ENCODE peak calls at places on chromosomes 7 and 10, in nine cellular contexts. One of them, this sample, is unnamed.

GRCh38 chr7:24609570-24609969 is 36.3 kb downstream of the PALS2 start:
- DNase-seq in transverse colon: no peak
- DNase-seq in Peyer's patch: no peak
- DNase-seq in prostate gland: no peak
- DNase-seq in endothelial cell of umbilical vein: no peak
- DNase-seq in uterus: no peak
- DNase-seq in body of pancreas: no peak
- DNase-seq in K562: no peak
- DNase-seq in IMR-90: no peak
- DNase-seq in this sample: no peak

GRCh38 chr7:38169862-38170261 is 8.2 kb upstream of the STARD3NL start:
- DNase-seq in uterus: no peak
- DNase-seq in IMR-90: peak
- DNase-seq in K562: peak
- DNase-seq in body of pancreas: no peak
- DNase-seq in prostate gland: peak
- DNase-seq in Peyer's patch: no peak
- DNase-seq in endothelial cell of umbilical vein: peak
- DNase-seq in transverse colon: no peak
- DNase-seq in this sample: peak

GRCh38 chr7:101563933-101564777 is 64.9 kb downstream of the MYL10 start:
- DNase-seq in K562: no peak
- DNase-seq in IMR-90: no peak
- DNase-seq in Peyer's patch: no peak
- DNase-seq in body of pancreas: no peak
- DNase-seq in transverse colon: peak
- DNase-seq in endothelial cell of umbilical vein: no peak
- DNase-seq in uterus: no peak
- DNase-seq in prostate gland: no peak
- DNase-seq in this sample: no peak

GRCh38 chr7:42175834-42176745 is 60.9 kb downstream of the GLI3 start:
- DNase-seq in uterus: no peak
- DNase-seq in transverse colon: no peak
- DNase-seq in IMR-90: no peak
- DNase-seq in K562: no peak
- DNase-seq in Peyer's patch: no peak
- DNase-seq in endothelial cell of umbilical vein: no peak
- DNase-seq in prostate gland: peak
- DNase-seq in body of pancreas: no peak
- DNase-seq in this sample: no peak

GRCh38 chr10:71598673-71599072 is 120.9 kb downstream of the C10orf105 start:
- DNase-seq in IMR-90: no peak
- DNase-seq in body of pancreas: peak
- DNase-seq in prostate gland: peak
- DNase-seq in uterus: peak
- DNase-seq in transverse colon: peak
- DNase-seq in endothelial cell of umbilical vein: no peak
- DNase-seq in Peyer's patch: no peak
- DNase-seq in K562: no peak
- DNase-seq in this sample: no peak

GRCh38 chr7:69067397-69067796 is 530.9 kb upstream of the AUTS2 start:
- DNase-seq in Peyer's patch: no peak
- DNase-seq in uterus: no peak
- DNase-seq in K562: peak
- DNase-seq in IMR-90: no peak
- DNase-seq in endothelial cell of umbilical vein: no peak
- DNase-seq in prostate gland: peak
- DNase-seq in body of pancreas: peak
- DNase-seq in transverse colon: no peak
- DNase-seq in this sample: no peak

GRCh38 chr10:25130911-25131310 is 43.9 kb upstream of the GPR158 start:
- DNase-seq in uterus: no peak
- DNase-seq in endothelial cell of umbilical vein: no peak
- DNase-seq in transverse colon: no peak
- DNase-seq in K562: no peak
- DNase-seq in IMR-90: peak
- DNase-seq in prostate gland: no peak
- DNase-seq in Peyer's patch: no peak
- DNase-seq in body of pancreas: no peak
- DNase-seq in this sample: peak

GRCh38 chr7:84642611-84643010 is 448.0 kb upstream of the SEMA3A start:
- DNase-seq in Peyer's patch: no peak
- DNase-seq in IMR-90: no peak
- DNase-seq in prostate gland: no peak
- DNase-seq in K562: no peak
- DNase-seq in uterus: no peak
- DNase-seq in endothelial cell of umbilical vein: no peak
- DNase-seq in body of pancreas: no peak
- DNase-seq in transverse colon: no peak
- DNase-seq in this sample: no peak

GRCh38 chr7:148932-149855 is 43.2 kb upstream of the FAM20C start:
- DNase-seq in transverse colon: peak
- DNase-seq in Peyer's patch: peak
- DNase-seq in endothelial cell of umbilical vein: peak
- DNase-seq in IMR-90: peak
- DNase-seq in uterus: peak
- DNase-seq in prostate gland: peak
- DNase-seq in K562: peak
- DNase-seq in body of pancreas: peak
- DNase-seq in this sample: peak

GRCh38 chr7:150811-151221 is 41.6 kb upstream of the FAM20C start:
- DNase-seq in endothelial cell of umbilical vein: no peak
- DNase-seq in body of pancreas: no peak
- DNase-seq in prostate gland: no peak
- DNase-seq in transverse colon: no peak
- DNase-seq in IMR-90: no peak
- DNase-seq in Peyer's patch: peak
- DNase-seq in uterus: peak
- DNase-seq in K562: no peak
- DNase-seq in this sample: no peak

GRCh38 chr7:148543-148931 is 43.8 kb upstream of the FAM20C start:
- DNase-seq in prostate gland: no peak
- DNase-seq in Peyer's patch: no peak
- DNase-seq in uterus: no peak
- DNase-seq in endothelial cell of umbilical vein: no peak
- DNase-seq in K562: no peak
- DNase-seq in transverse colon: no peak
- DNase-seq in IMR-90: no peak
- DNase-seq in body of pancreas: no peak
- DNase-seq in this sample: no peak

GRCh38 chr7:152647-153046 is 39.7 kb upstream of the FAM20C start:
- DNase-seq in Peyer's patch: peak
- DNase-seq in body of pancreas: no peak
- DNase-seq in endothelial cell of umbilical vein: no peak
- DNase-seq in IMR-90: no peak
- DNase-seq in uterus: no peak
- DNase-seq in transverse colon: no peak
- DNase-seq in K562: no peak
- DNase-seq in prostate gland: no peak
- DNase-seq in this sample: no peak

DNA sequence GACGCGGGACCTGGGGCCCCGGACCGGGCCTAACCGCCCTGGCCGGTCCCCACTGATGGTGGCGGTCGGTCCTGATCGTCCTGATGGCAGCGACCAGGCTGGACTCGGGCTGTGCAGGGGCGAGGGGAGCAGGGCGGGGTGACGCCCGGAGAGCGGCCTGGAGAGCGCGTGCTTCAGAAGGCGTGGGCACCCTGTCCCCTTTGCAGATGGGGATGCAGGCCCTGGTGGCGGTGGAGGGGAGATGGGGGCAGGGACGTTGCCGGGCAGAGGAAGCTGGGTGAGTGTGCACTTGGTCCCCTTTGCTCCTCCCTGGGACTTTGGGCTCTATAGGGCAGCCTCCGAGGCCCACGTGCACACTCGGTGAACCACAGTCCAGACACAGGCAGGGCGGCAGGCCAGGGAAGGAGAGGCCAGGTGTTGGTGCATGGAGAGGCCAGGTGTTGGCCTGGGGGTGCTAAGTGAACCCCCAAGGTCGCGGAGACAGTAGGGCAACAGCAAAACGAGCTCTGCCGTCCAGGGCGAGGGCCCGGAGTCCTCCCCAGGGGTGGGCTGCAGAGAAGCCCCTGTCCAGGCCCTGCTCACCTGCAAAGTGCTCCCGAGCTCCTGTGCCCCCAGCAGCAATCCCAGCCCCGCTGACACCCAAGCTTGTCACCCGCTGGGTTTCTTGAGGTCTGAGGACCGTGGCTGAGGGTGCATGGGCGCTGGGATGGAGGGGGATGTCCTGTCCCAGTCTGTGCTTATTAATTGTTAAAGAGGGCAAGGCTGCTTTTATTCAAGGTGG is 42.3 kb upstream of the FAM20C start:
- DNase-seq in Peyer's patch: peak
- DNase-seq in K562: no peak
- DNase-seq in transverse colon: peak
- DNase-seq in endothelial cell of umbilical vein: no peak
- DNase-seq in uterus: no peak
- DNase-seq in body of pancreas: peak
- DNase-seq in prostate gland: peak
- DNase-seq in IMR-90: no peak
- DNase-seq in this sample: no peak
- TF ChIP-seq POLR2A in Peyer's patch: peak
- TF ChIP-seq POLR2A in K562: no peak
- TF ChIP-seq POLR2A in transverse colon: no peak
- TF ChIP-seq POLR2A in endothelial cell of umbilical vein: no peak
- TF ChIP-seq POLR2A in uterus: no peak
- TF ChIP-seq POLR2A in body of pancreas: no peak
- TF ChIP-seq POLR2A in prostate gland: no peak
- TF ChIP-seq POLR2A in IMR-90: no peak
- TF ChIP-seq POLR2A in this sample: no peak

DNA sequence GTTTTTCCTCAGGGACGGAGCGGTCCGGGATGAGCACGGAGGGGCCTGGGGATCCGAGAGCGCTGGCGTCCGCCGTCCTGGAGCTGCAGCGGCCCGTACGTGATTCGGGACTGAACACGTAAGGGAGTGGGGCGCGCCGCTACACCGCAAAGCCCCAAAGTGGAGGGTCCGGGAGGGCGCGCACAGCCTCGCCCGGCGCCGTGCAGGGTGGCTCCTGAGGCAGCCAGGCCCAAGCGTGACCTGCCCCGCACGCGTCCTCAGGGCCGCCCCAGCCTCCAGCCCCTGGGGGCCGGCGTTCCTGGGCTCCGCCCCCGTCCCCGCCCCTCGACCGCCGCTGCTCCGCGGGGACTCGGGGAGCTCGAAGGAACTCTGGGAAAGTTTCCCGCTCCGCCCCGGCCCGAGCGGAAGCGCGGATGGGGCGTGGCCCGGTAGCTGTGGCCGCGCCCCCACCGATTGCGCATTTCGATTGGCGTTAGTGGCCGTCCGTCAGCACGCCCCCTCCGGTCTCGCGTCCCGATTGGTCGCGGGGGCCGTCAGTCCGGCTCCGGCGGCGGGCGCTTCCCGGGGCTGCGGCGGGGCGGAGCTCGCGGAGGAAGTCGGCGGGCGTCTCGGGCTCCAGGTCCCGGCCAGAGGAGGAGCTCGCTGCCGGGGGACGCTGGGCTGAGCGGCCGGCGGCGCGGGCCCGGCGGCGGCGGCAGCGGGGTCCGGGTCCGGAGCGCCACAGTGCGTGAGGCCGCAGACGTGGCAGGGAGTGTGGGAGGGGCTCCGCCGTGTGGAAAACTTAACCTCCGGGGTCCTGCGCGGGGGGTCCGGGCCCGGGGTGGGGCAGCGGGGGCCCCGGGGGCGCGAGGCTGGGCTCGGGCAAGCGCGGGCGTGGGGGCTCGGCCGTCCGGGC is at the start of the genes ANKRD16 and FBH1:
- DNase-seq in body of pancreas: peak
- DNase-seq in prostate gland: peak
- DNase-seq in IMR-90: peak
- DNase-seq in K562: peak
- DNase-seq in transverse colon: peak
- DNase-seq in uterus: peak
- DNase-seq in Peyer's patch: peak
- DNase-seq in endothelial cell of umbilical vein: peak
- DNase-seq in this sample: peak
- TF ChIP-seq POLR2A in body of pancreas: peak
- TF ChIP-seq POLR2A in prostate gland: peak
- TF ChIP-seq POLR2A in IMR-90: peak
- TF ChIP-seq POLR2A in K562: peak
- TF ChIP-seq POLR2A in transverse colon: peak
- TF ChIP-seq POLR2A in uterus: peak
- TF ChIP-seq POLR2A in Peyer's patch: peak
- TF ChIP-seq POLR2A in endothelial cell of umbilical vein: peak
- TF ChIP-seq POLR2A in this sample: peak

DNA sequence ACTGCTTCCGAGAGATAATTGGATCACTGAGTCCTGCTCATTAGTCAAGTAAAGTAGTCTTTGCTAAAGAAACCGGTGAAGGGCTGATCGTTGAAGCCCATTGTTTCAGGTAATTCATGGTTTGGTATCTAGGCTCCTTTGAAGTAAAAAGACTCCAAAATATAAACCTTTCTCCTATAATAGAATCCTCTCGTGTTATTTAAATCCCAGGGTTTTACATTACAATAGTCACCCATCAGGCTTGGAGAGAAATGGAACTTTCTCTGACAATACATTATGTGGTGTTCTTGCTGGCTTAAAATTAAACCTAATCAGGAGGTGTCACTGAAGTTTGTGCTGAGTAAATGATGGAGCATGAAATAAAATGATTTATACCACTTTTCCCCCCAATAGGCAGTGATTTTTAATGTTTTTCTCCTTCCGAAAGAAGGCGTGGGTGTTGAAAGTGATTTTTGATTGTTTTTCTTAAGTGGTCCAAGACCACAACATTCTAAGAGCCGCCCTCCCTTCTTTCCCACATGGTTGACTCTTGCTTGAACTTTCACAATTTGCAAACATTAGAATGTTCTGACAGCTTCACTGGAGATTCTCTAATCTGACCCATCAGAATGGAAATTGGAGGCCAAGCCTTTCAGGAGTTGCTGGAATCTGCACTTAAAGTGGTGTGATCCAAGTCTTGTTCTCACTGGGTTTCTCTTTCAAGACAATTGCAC is 44.2 kb downstream of the LRMDA start:
- DNase-seq in K562: no peak
- DNase-seq in body of pancreas: no peak
- DNase-seq in endothelial cell of umbilical vein: no peak
- DNase-seq in transverse colon: no peak
- DNase-seq in IMR-90: no peak
- DNase-seq in uterus: no peak
- DNase-seq in Peyer's patch: no peak
- DNase-seq in prostate gland: no peak
- DNase-seq in this sample: no peak
- TF ChIP-seq POLR2A in K562: no peak
- TF ChIP-seq POLR2A in body of pancreas: no peak
- TF ChIP-seq POLR2A in endothelial cell of umbilical vein: no peak
- TF ChIP-seq POLR2A in transverse colon: no peak
- TF ChIP-seq POLR2A in IMR-90: no peak
- TF ChIP-seq POLR2A in uterus: no peak
- TF ChIP-seq POLR2A in Peyer's patch: no peak
- TF ChIP-seq POLR2A in prostate gland: no peak
- TF ChIP-seq POLR2A in this sample: no peak

DNA sequence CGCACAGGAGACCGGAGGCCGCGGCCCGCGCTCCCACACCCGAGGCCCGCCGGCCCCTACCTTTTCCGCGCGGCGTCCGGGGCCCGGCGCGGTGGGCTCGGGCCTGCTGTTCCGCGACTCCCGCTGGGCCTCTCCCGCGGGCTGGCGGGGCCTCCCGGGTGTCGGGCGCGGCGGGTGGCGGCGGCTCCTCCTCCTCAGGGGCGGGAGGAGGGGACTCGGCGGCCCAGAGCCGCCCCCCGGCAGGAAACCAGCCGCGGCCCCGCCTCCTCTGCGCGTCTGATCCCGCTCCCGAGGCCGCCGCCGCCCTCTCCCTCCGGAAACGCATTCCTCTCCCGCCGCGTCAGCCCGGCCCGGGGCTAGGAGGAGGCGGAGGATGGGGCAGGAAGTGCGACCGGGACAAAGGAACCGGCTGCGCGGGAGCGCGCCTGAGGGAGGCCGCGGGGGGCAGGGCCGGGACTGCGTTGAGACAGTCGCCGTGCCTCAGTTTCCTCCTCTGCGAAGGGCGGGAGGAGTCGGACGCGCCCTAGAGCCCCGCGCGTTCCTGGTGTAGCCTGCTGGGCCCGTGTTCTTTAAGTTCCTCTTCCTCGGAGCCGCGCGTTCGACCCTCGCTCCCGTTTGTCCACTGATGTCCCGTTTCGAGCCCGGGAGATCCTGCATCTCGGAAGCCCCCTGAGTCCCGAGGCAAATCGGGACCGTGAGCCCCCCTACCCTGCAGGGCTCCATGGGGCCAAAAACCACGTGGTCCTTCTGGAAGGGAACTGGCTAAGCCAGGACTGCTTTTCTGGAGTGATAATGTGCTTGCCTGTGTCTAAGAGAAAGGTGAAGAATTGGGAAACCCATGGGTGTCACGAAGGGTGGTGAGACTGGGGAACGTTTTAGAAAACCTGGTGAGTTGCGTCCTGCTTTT is at the start of gene ITGB1:
- DNase-seq in endothelial cell of umbilical vein: peak
- DNase-seq in prostate gland: peak
- DNase-seq in body of pancreas: peak
- DNase-seq in transverse colon: peak
- DNase-seq in IMR-90: peak
- DNase-seq in K562: peak
- DNase-seq in uterus: peak
- DNase-seq in Peyer's patch: peak
- DNase-seq in this sample: peak
- TF ChIP-seq POLR2A in endothelial cell of umbilical vein: peak
- TF ChIP-seq POLR2A in prostate gland: peak
- TF ChIP-seq POLR2A in body of pancreas: peak
- TF ChIP-seq POLR2A in transverse colon: peak
- TF ChIP-seq POLR2A in IMR-90: peak
- TF ChIP-seq POLR2A in K562: peak
- TF ChIP-seq POLR2A in uterus: peak
- TF ChIP-seq POLR2A in Peyer's patch: peak
- TF ChIP-seq POLR2A in this sample: peak

This sample was measured in H54.